ENCODE peak calls at places on chromosomes 11 and 22, in five cellular contexts. W is HT1080; H is activated CD8-positive, alpha-beta memory T cell treated with anti-CD3 and anti-CD28 coated beads for 4 hours; P is stimulated activated CD8-positive, alpha-beta memory T cell treated with anti-CD3 and anti-CD28 coated beads, Interleukin-4, amount 100 ng/mL, for 24 hours; L is EL. M is an unnamed sample.

GRCh38 chr11:75051043-75051442 is 45.6 kb downstream of the OR2AT4 start:
- DNase-seq in W (peak), H (no peak), P (no peak), L (no peak), M (no peak)

GRCh38 chr22:20093437-20093836 is 13.4 kb downstream of the DGCR8 start:
- DNase-seq in W (no peak), H (no peak), P (no peak), L (no peak), M (no peak)

GRCh38 chr22:17638182-17638431 is 450 bp upstream of the BCL2L13 start:
- DNase-seq in W (no peak), H (no peak), P (no peak), L (no peak), M (no peak)

GRCh38 chr11:134664863-134665535 is 253.0 kb upstream of the B3GAT1 start:
- DNase-seq in W (no peak), H (no peak), P (no peak), L (no peak), M (no peak)

GRCh38 chr11:69818243-69819108 is 740 bp downstream of the FGF3 start:
- DNase-seq in W (no peak), H (no peak), P (no peak), L (no peak), M (no peak)

GRCh38 chr11:97905101-97905500 is 1115.6 kb upstream of the CNTN5 start:
- DNase-seq in W (no peak), H (no peak), P (no peak), L (no peak), M (no peak)

GRCh38 chr11:133134561-133135173 is 397.6 kb downstream of the OPCML start:
- DNase-seq in W (peak), H (no peak), P (peak), L (peak), M (peak)

GRCh38 chr22:47547239-47547661 is 784.8 kb downstream of the TBC1D22A start:
- DNase-seq in W (no peak), H (no peak), P (no peak), L (no peak), M (no peak)

GRCh38 chr11:61509058-61510029 is 795 bp downstream of the LRRC10B start:
- DNase-seq in W (peak), H (no peak), P (peak), L (peak), M (peak)

GRCh38 chr22:18070556-18071306 is 7.1 kb upstream of the PEX26 start:
- DNase-seq in W (no peak), H (no peak), P (no peak), L (no peak), M (no peak)

GRCh38 chr11:112364962-112365481 is 104.4 kb upstream of the PLET1 start:
- DNase-seq in W (peak), H (no peak), P (no peak), L (peak), M (no peak)

GRCh38 chr11:131495417-131495816 is 125.0 kb downstream of the NTM start:
- DNase-seq in W (no peak), H (no peak), P (no peak), L (no peak), M (no peak)

GRCh38 chr22:19873960-19874306 is 19.3 kb upstream of the GNB1L start:
- DNase-seq in W (no peak), H (no peak), P (no peak), L (no peak), M (no peak)

GRCh38 chr22:37681001-37681424 is 5.1 kb upstream of the NOL12 start:
- DNase-seq in W (peak), H (no peak), P (no peak), L (peak), M (no peak)

GRCh38 chr11:58575377-58576020 is at the start of gene LPXN:
- DNase-seq in W (peak), H (no peak), P (no peak), L (peak), M (no peak)

GRCh38 chr11:66420671-66421476 is at the start of gene NPAS4:
- DNase-seq in W (no peak), H (no peak), P (no peak), L (no peak), M (no peak)

GRCh38 chr22:25358421-25359170 is 139.2 kb downstream of the CRYBB2 start:
- DNase-seq in W (no peak), H (no peak), P (no peak), L (no peak), M (no peak)

GRCh38 chr11:58905141-58905715 is 34.1 kb upstream of the GLYATL1 start:
- DNase-seq in W (peak), H (no peak), P (no peak), L (peak), M (no peak)

GRCh38 chr11:96097844-96098421 is 174.0 kb upstream of the MTMR2 start:
- DNase-seq in W (no peak), H (no peak), P (no peak), L (peak), M (no peak)

GRCh38 chr11:12587333-12587997 is 86.8 kb upstream of the TEAD1 start:
- DNase-seq in W (peak), H (no peak), P (no peak), L (peak), M (no peak)

GRCh38 chr11:21675049-21675616 is 517.8 kb upstream of the ANO5 start:
- DNase-seq in W (no peak), H (no peak), P (no peak), L (no peak), M (no peak)

GRCh38 chr22:45597460-45598192 is 74.0 kb upstream of the ATXN10 start:
- DNase-seq in W (no peak), H (no peak), P (no peak), L (no peak), M (no peak)

GRCh38 chr11:118902336-118903203 is 18.9 kb downstream of the CXCR5 start:
- DNase-seq in W (no peak), H (no peak), P (no peak), L (no peak), M (no peak)

GRCh38 chr22:32979606-32980005 is 78.6 kb downstream of the SYN3 start:
- DNase-seq in W (no peak), H (no peak), P (no peak), L (no peak), M (no peak)

GRCh38 chr22:44661070-44661469 is 40.9 kb upstream of the PRR5 start:
- DNase-seq in W (no peak), H (no peak), P (no peak), L (no peak), M (no peak)

GRCh38 chr11:72569966-72570892 is 104.0 kb downstream of the PDE2A start:
- DNase-seq in W (peak), H (no peak), P (no peak), L (peak), M (no peak)